ENCODE peak calls at places on chromosomes 3 and 15, in six cellular contexts. D is progenitor cell of endocrine pancreas, Y is cardiac fibroblast, S is BJ, W is mesothelial cell of epicardium, A is fibroblast of mammary gland. R is an unnamed sample.

GRCh38 chr3:77686560-77686959 is 646.7 kb downstream of the ROBO2 start:
- DNase-seq in D (no peak), Y (no peak), S (no peak), W (no peak), A (no peak), R (no peak)

GRCh38 chr3:96101013-96101412 is 713.4 kb upstream of the EPHA6 start:
- DNase-seq in D (no peak), Y (no peak), S (no peak), W (no peak), A (no peak), R (no peak)

GRCh38 chr3:23073721-23074300 is 129.3 kb upstream of the UBE2E2 start:
- DNase-seq in D (no peak), Y (no peak), S (no peak), W (no peak), A (no peak), R (no peak)

GRCh38 chr3:189961525-189962161 is 159.1 kb downstream of the P3H2 start:
- DNase-seq in D (peak), Y (peak), S (no peak), W (peak), A (peak), R (peak)

GRCh38 chr3:13301295-13301987 is 118.7 kb downstream of the NUP210 start:
- DNase-seq in D (no peak), Y (peak), S (no peak), W (no peak), A (peak), R (peak)

GRCh38 chr15:98737122-98737521 is 88.8 kb downstream of the IGF1R start:
- DNase-seq in D (no peak), Y (no peak), S (no peak), W (no peak), A (no peak), R (no peak)

GRCh38 chr3:22795917-22796316 is 407.2 kb upstream of the UBE2E2 start:
- DNase-seq in D (no peak), Y (no peak), S (no peak), W (no peak), A (peak), R (no peak)

GRCh38 chr3:52323526-52324295 is 7.6 kb downstream of the DNAH1 start:
- DNase-seq in D (no peak), Y (no peak), S (no peak), W (no peak), A (no peak), R (no peak)

GRCh38 chr15:56491110-56491722 is 26.3 kb upstream of the MNS1 start:
- DNase-seq in D (peak), Y (peak), S (peak), W (peak), A (peak), R (peak)

GRCh38 chr3:194296448-194296831 is 54.7 kb downstream of the CPN2 start:
- DNase-seq in D (no peak), Y (peak), S (no peak), W (peak), A (peak), R (no peak)

GRCh38 chr3:136473716-136474326 is 223.7 kb downstream of the PCCB start:
- DNase-seq in D (no peak), Y (peak), S (peak), W (no peak), A (peak), R (no peak)

GRCh38 chr3:52792413-52792812 is 2.2 kb upstream of the ITIH3 start:
- DNase-seq in D (peak), Y (no peak), S (no peak), W (no peak), A (no peak), R (no peak)

GRCh38 chr3:67854663-67855062 is 200.3 kb upstream of the SUCLG2 start:
- DNase-seq in D (no peak), Y (no peak), S (no peak), W (no peak), A (no peak), R (no peak)

GRCh38 chr3:141845407-141846049 is 30.9 kb upstream of the ATP1B3 start:
- DNase-seq in D (no peak), Y (no peak), S (no peak), W (no peak), A (no peak), R (peak)

GRCh38 chr15:35626984-35627383 is 81.0 kb upstream of the DPH6 start:
- DNase-seq in D (no peak), Y (no peak), S (no peak), W (no peak), A (no peak), R (no peak)

DNA sequence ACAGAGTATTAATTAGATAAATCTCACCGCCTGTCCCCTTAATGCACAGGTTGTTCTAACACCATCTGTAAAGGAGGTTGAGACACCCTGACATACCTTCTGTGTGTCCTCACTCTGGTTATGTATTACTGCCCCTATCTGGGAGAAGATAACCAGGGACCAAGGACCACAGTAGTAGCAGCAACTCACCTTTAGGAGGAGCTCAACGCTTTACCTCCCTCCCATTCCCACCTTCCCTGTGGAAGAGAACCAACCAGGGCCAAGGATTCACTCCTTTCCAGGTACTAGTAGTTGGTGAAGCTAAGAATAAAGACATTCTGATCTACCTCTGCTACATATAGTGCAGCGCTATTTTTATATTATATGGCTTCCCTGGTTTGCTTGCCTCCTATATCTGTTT is 232.6 kb downstream of the MEX3B start:
- DNase-seq in D (no peak), Y (no peak), S (no peak), W (no peak), A (no peak), R (no peak)
- TF ChIP-seq CTCF in D (peak), Y (no peak), S (peak), W (no peak), A (peak), R (peak)

GRCh38 chr15:25785643-25786029 is 77.5 kb downstream of the ATP10A start:
- DNase-seq in D (no peak), Y (no peak), S (no peak), W (no peak), A (no peak), R (no peak)

GRCh38 chr15:25784876-25785642 is 78.1 kb downstream of the ATP10A start:
- DNase-seq in D (no peak), Y (peak), S (peak), W (no peak), A (peak), R (no peak)

GRCh38 chr15:25783134-25783533 is 80.0 kb downstream of the ATP10A start:
- DNase-seq in D (no peak), Y (no peak), S (no peak), W (no peak), A (no peak), R (no peak)

GRCh38 chr15:25784141-25784540 is 79.0 kb downstream of the ATP10A start:
- DNase-seq in D (no peak), Y (no peak), S (no peak), W (no peak), A (no peak), R (no peak)

DNA sequence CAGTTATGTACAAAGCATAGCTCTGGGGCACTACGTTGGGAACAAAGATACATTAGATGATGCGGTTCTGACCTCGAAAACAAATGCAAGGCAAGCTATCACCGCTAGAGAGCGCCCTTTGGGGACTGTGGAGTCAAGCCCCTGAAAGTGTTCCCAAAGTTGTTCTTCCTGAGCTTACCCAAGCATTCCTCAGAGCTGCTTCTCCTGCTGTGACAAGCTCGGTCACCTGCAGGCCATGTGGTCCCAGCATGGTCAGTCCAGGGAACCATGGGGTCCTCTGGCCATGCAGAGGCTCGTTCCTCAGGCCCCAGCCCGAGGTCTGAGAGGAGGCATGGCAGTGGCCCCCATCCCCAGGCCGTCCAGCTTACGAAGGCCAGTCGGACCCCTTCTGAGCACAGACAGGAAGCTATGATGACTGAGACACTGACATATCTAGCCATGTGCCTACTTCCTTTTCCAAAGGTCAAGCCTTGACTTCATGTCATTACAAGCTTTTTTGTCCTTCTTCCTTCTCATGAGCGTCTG is 79.5 kb downstream of the ATP10A start:
- DNase-seq in D (no peak), Y (peak), S (no peak), W (no peak), A (peak), R (peak)
- TF ChIP-seq CTCF in D (peak), Y (peak), S (peak), W (peak), A (peak), R (peak)

GRCh38 chr3:128572644-128573105 is 77.9 kb downstream of the RPN1 start:
- DNase-seq in D (no peak), Y (no peak), S (no peak), W (no peak), A (no peak), R (no peak)
- TF ChIP-seq CTCF in D (peak), Y (peak), S (peak), W (no peak), A (peak), R (peak)

GRCh38 chr3:15796331-15796730 is 1.4 kb downstream of the ANKRD28 start:
- DNase-seq in D (no peak), Y (no peak), S (no peak), W (no peak), A (no peak), R (no peak)

GRCh38 chr3:15795563-15796308 is 2.0 kb downstream of the ANKRD28 start:
- DNase-seq in D (no peak), Y (peak), S (no peak), W (no peak), A (peak), R (no peak)

GRCh38 chr3:15796771-15797599 is 794 bp downstream of the ANKRD28 start:
- DNase-seq in D (no peak), Y (peak), S (no peak), W (no peak), A (peak), R (peak)

GRCh38 chr3:15798533-15799245 is 910 bp upstream of the ANKRD28 start:
- DNase-seq in D (no peak), Y (no peak), S (no peak), W (no peak), A (no peak), R (no peak)

DNA sequence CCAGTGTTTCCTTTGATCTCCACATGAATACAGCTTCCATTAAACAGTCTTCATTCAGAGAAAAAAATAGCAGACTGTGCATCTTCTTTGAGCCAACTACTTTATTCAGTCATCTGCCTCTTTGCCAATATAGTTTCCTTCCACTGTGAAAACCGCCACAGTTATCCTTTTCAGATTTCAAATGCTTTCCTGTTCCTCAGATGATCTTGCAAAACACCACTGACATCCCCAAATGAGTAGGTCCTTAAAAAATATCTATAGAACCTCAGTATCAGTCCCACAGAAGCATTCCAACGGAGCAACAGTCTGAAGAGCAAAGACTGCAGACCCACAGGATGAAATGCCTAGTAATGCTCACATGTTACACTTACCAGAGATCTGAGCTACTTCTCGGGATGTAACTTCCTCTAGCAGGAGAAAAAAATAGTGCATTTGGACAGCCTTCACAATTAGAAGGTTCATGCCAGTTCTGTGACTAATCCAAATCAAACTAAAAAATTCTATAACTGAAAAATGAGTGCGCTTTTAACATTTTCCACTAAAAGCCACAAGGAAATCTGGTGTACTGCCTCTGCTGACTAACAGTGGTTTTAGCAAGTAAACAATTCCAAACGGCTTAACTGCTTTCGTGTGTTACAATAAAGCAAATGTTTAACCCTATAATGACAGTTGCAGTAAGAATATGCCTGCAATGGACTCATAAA is at the start of gene ANKRD28:
- DNase-seq in D (no peak), Y (peak), S (peak), W (no peak), A (peak), R (no peak)
- TF ChIP-seq CTCF in D (peak), Y (peak), S (peak), W (peak), A (peak), R (no peak)

GRCh38 chr15:82196353-82196752 is 66.2 kb downstream of the EFL1 start:
- DNase-seq in D (no peak), Y (no peak), S (no peak), W (no peak), A (no peak), R (no peak)

DNA sequence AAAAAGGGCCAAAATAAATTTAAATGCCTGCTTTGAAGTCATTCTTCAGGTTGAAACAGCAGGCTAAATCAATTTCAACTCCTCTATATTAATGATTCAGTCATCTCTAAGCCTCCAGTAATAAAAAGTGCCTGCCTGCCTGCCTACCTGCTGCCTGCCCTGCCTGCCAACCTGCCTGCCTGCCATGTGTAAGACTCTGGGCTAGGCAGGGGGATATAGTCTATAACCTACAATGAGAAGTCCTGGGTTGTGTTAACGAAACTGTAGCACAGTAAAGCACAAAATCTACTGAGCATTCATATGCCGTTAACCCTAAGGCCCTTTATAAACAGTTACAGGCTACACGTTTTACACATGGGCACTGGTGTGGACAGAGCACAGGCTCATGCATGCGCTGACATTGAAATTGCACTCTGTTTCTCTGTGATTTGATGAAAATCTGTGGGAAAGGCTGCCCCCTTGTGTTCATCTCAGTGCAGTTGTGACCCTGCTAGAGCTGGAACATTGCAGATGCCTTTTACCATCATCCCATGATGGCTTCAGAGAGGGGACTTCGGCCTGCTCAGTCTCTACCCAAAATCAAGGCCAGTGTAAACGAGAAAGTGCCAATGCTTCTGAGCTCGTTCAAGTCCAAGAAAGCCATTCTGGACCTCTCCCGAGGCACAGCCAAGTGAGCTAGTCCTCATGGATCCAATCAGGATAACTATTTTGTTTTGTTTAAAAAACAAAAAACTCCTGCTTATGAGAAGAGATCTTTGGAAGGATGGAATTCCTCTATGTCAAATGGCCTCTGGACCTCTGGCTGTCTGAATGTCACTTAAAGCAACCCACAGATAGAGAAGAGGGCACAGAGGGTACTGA is 64.6 kb downstream of the EFL1 start:
- DNase-seq in D (peak), Y (peak), S (no peak), W (peak), A (peak), R (peak)
- TF ChIP-seq CTCF in D (peak), Y (peak), S (peak), W (peak), A (peak), R (peak)

DNA sequence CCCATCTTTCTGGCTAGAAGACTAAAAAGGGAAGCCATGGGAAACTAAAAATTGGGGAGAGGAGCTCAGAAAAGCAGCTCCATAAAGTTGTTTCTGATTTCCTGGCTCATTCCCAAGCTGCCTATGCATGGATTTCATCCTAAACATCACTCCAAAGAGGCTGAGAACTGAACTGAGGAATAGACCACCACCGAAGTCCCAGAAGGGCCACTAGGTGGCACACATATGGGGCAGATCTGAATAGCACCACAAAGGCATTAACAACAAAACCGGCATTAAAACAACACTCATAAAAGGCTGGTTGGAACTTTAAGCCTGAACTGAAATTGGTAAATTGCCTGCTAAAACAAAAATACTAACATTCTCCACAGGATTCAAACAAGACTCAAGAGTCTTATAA is 106.3 kb downstream of the PLD1 start:
- DNase-seq in D (no peak), Y (peak), S (no peak), W (no peak), A (peak), R (no peak)
- TF ChIP-seq CTCF in D (no peak), Y (peak), S (peak), W (no peak), A (peak), R (no peak)

DNA sequence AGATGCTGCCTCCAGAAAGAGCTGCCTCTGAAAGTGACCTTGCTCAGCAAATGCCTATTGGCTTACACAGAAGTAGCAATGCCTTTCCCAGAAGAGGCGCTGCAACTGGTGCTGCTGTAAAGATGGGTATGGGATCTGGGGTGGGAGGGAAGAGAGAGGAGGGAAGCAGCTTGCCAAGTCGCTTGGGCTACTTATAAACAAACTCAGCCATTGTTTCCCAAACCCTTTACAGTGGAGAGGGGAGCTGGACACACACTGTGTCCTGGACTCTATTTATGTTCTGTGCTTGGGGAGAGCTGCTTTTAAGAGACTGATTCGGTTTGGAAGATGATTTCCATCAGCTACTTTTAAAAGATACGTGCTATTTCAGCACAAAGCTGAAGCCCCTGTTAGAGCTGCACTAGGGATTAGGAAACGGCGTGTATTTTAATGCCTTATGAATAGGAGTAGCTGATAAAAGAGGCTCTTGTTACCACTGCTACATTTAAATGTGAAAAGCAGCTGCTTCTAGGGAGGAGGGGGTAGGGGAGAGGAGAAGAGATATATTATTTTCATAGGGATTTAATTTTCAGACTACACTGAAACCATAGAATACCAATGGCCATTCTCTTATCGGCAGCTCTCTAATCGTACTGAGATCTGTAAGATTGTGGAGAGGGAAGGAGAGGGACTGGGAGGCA is 440.6 kb downstream of the MCTP2 start:
- DNase-seq in D (no peak), Y (peak), S (no peak), W (no peak), A (no peak), R (peak)
- TF ChIP-seq CTCF in D (no peak), Y (no peak), S (no peak), W (no peak), A (no peak), R (no peak)

R was measured in nephron progenitor cell.